ENCODE peak calls at places on chromosomes 13 and 19, in six cellular contexts. One of them, this sample, is unnamed.

GRCh38 chr13:98984983-98985382 is 7.1 kb upstream of the DOCK9 start:
- DNase-seq in T-helper 2 cell: no peak
- DNase-seq in neuronal stem cell: no peak
- DNase-seq in activated T-cell treated with anti-CD3 and anti-CD28 coated beads for 1 hour: no peak
- DNase-seq in glutamatergic neuron: no peak
- DNase-seq in aorta: no peak
- DNase-seq in this sample: no peak

GRCh38 chr13:88887045-88887662 is 1216.0 kb downstream of the SLITRK5 start:
- DNase-seq in aorta: no peak
- DNase-seq in T-helper 2 cell: no peak
- DNase-seq in glutamatergic neuron: no peak
- DNase-seq in neuronal stem cell: no peak
- DNase-seq in activated T-cell treated with anti-CD3 and anti-CD28 coated beads for 1 hour: no peak
- DNase-seq in this sample: no peak

GRCh38 chr19:17095141-17095919 is 19.8 kb downstream of the MYO9B start:
- DNase-seq in aorta: peak
- DNase-seq in glutamatergic neuron: no peak
- DNase-seq in activated T-cell treated with anti-CD3 and anti-CD28 coated beads for 1 hour: no peak
- DNase-seq in neuronal stem cell: no peak
- DNase-seq in T-helper 2 cell: no peak
- DNase-seq in this sample: no peak

GRCh38 chr13:31476266-31476665 is 263.1 kb upstream of the RXFP2 start:
- DNase-seq in T-helper 2 cell: no peak
- DNase-seq in aorta: no peak
- DNase-seq in activated T-cell treated with anti-CD3 and anti-CD28 coated beads for 1 hour: no peak
- DNase-seq in glutamatergic neuron: no peak
- DNase-seq in neuronal stem cell: no peak
- DNase-seq in this sample: no peak

GRCh38 chr19:21626091-21626490 is 120.7 kb downstream of the ZNF429 start:
- DNase-seq in activated T-cell treated with anti-CD3 and anti-CD28 coated beads for 1 hour: no peak
- DNase-seq in aorta: no peak
- DNase-seq in glutamatergic neuron: no peak
- DNase-seq in T-helper 2 cell: no peak
- DNase-seq in neuronal stem cell: no peak
- DNase-seq in this sample: no peak

GRCh38 chr13:80115616-80116015 is 225.3 kb downstream of the SPRY2 start:
- DNase-seq in glutamatergic neuron: no peak
- DNase-seq in aorta: no peak
- DNase-seq in T-helper 2 cell: no peak
- DNase-seq in activated T-cell treated with anti-CD3 and anti-CD28 coated beads for 1 hour: no peak
- DNase-seq in neuronal stem cell: no peak
- DNase-seq in this sample: no peak

GRCh38 chr13:20903164-20903475 is 574 bp upstream of the XPO4 start:
- DNase-seq in neuronal stem cell: no peak
- DNase-seq in glutamatergic neuron: no peak
- DNase-seq in aorta: no peak
- DNase-seq in activated T-cell treated with anti-CD3 and anti-CD28 coated beads for 1 hour: no peak
- DNase-seq in T-helper 2 cell: no peak
- DNase-seq in this sample: no peak

GRCh38 chr19:23817519-23817918 is 58.8 kb upstream of the ZNF681 start:
- DNase-seq in glutamatergic neuron: peak
- DNase-seq in neuronal stem cell: no peak
- DNase-seq in activated T-cell treated with anti-CD3 and anti-CD28 coated beads for 1 hour: peak
- DNase-seq in T-helper 2 cell: no peak
- DNase-seq in aorta: no peak
- DNase-seq in this sample: no peak

GRCh38 chr13:59771272-59771671 is 392.5 kb downstream of the DIAPH3 start:
- DNase-seq in aorta: no peak
- DNase-seq in activated T-cell treated with anti-CD3 and anti-CD28 coated beads for 1 hour: no peak
- DNase-seq in glutamatergic neuron: no peak
- DNase-seq in T-helper 2 cell: no peak
- DNase-seq in neuronal stem cell: no peak
- DNase-seq in this sample: no peak

GRCh38 chr19:2974342-2974932 is 2.9 kb upstream of the TLE6 start:
- DNase-seq in activated T-cell treated with anti-CD3 and anti-CD28 coated beads for 1 hour: no peak
- DNase-seq in neuronal stem cell: no peak
- DNase-seq in T-helper 2 cell: no peak
- DNase-seq in glutamatergic neuron: no peak
- DNase-seq in aorta: peak
- DNase-seq in this sample: no peak

GRCh38 chr13:28657784-28658538 is 969 bp upstream of the POMP start:
- DNase-seq in activated T-cell treated with anti-CD3 and anti-CD28 coated beads for 1 hour: no peak
- DNase-seq in glutamatergic neuron: no peak
- DNase-seq in aorta: no peak
- DNase-seq in neuronal stem cell: no peak
- DNase-seq in T-helper 2 cell: no peak
- DNase-seq in this sample: no peak

GRCh38 chr19:597406-598315 is 8.0 kb downstream of the HCN2 start:
- DNase-seq in activated T-cell treated with anti-CD3 and anti-CD28 coated beads for 1 hour: no peak
- DNase-seq in glutamatergic neuron: no peak
- DNase-seq in neuronal stem cell: no peak
- DNase-seq in aorta: no peak
- DNase-seq in T-helper 2 cell: no peak
- DNase-seq in this sample: no peak